ENCODE peak calls at places on chromosome 17, in nine cellular contexts. One of them, this sample, is unnamed.

GRCh38 chr17:38674013-38674748 is 576 bp downstream of the EPOP start:
- DNase-seq in HCT116: no peak
- DNase-seq in hepatocyte: peak; percentile 48
- DNase-seq in PC-9: no peak
- DNase-seq in OCI-LY7: peak; percentile 56
- DNase-seq in SK-N-SH: peak; percentile 81
- DNase-seq in GM23248: peak; percentile 59
- DNase-seq in PC-3: no peak
- DNase-seq in GM23338: peak; percentile 53
- DNase-seq in this sample: peak; percentile 71

GRCh38 chr17:38562215-38562569 is 43.6 kb downstream of the SRCIN1 start:
- DNase-seq in HCT116: no peak
- DNase-seq in hepatocyte: no peak
- DNase-seq in PC-9: no peak
- DNase-seq in OCI-LY7: no peak
- DNase-seq in SK-N-SH: no peak
- DNase-seq in GM23248: no peak
- DNase-seq in PC-3: no peak
- DNase-seq in GM23338: no peak
- DNase-seq in this sample: no peak

GRCh38 chr17:64641499-64641898 is 20.6 kb downstream of the SMURF2 start:
- DNase-seq in HCT116: no peak
- DNase-seq in hepatocyte: peak; percentile 55
- DNase-seq in PC-9: no peak
- DNase-seq in OCI-LY7: no peak
- DNase-seq in SK-N-SH: peak; percentile 75
- DNase-seq in GM23248: peak; percentile 94
- DNase-seq in PC-3: peak; percentile 68
- DNase-seq in GM23338: no peak
- DNase-seq in this sample: no peak

GRCh38 chr17:1929896-1930750 is 95.0 kb downstream of the RTN4RL1 start:
- DNase-seq in HCT116: no peak
- DNase-seq in hepatocyte: no peak
- DNase-seq in PC-9: no peak
- DNase-seq in OCI-LY7: no peak
- DNase-seq in SK-N-SH: no peak
- DNase-seq in GM23248: no peak
- DNase-seq in PC-3: no peak
- DNase-seq in GM23338: no peak
- DNase-seq in this sample: no peak

GRCh38 chr17:77332981-77333685 is 192.4 kb downstream of the SEC14L1 start:
- DNase-seq in HCT116: no peak
- DNase-seq in hepatocyte: no peak
- DNase-seq in PC-9: peak; percentile 70
- DNase-seq in OCI-LY7: peak; percentile 63
- DNase-seq in SK-N-SH: no peak
- DNase-seq in GM23248: peak; percentile 97
- DNase-seq in PC-3: peak; percentile 93
- DNase-seq in GM23338: no peak
- DNase-seq in this sample: no peak

GRCh38 chr17:81583589-81584337 is 31.6 kb upstream of the FAAP100 start:
- DNase-seq in HCT116: no peak
- DNase-seq in hepatocyte: no peak
- DNase-seq in PC-9: no peak
- DNase-seq in OCI-LY7: no peak
- DNase-seq in SK-N-SH: no peak
- DNase-seq in GM23248: no peak
- DNase-seq in PC-3: peak; percentile 86
- DNase-seq in GM23338: no peak
- DNase-seq in this sample: no peak

GRCh38 chr17:49830605-49831004 is 17.3 kb downstream of the TAC4 start:
- DNase-seq in HCT116: no peak
- DNase-seq in hepatocyte: no peak
- DNase-seq in PC-9: no peak
- DNase-seq in OCI-LY7: no peak
- DNase-seq in SK-N-SH: no peak
- DNase-seq in GM23248: no peak
- DNase-seq in PC-3: peak; percentile 47
- DNase-seq in GM23338: no peak
- DNase-seq in this sample: no peak

GRCh38 chr17:31877911-31878702 is 19.1 kb upstream of the COPRS start:
- DNase-seq in HCT116: no peak
- DNase-seq in hepatocyte: no peak
- DNase-seq in PC-9: no peak
- DNase-seq in OCI-LY7: no peak
- DNase-seq in SK-N-SH: no peak
- DNase-seq in GM23248: no peak
- DNase-seq in PC-3: no peak
- DNase-seq in GM23338: no peak
- DNase-seq in this sample: peak; percentile 17

GRCh38 chr17:42421479-42422332 is 1.4 kb downstream of the CAVIN1 start:
- DNase-seq in HCT116: no peak
- DNase-seq in hepatocyte: peak; percentile 68
- DNase-seq in PC-9: no peak
- DNase-seq in OCI-LY7: no peak
- DNase-seq in SK-N-SH: peak; percentile 61
- DNase-seq in GM23248: peak; percentile 90
- DNase-seq in PC-3: no peak
- DNase-seq in GM23338: peak; percentile 55
- DNase-seq in this sample: no peak

GRCh38 chr17:73681946-73682345 is 37.7 kb upstream of the SDK2 start:
- DNase-seq in HCT116: no peak
- DNase-seq in hepatocyte: no peak
- DNase-seq in PC-9: no peak
- DNase-seq in OCI-LY7: no peak
- DNase-seq in SK-N-SH: no peak
- DNase-seq in GM23248: no peak
- DNase-seq in PC-3: no peak
- DNase-seq in GM23338: no peak
- DNase-seq in this sample: no peak

DNA sequence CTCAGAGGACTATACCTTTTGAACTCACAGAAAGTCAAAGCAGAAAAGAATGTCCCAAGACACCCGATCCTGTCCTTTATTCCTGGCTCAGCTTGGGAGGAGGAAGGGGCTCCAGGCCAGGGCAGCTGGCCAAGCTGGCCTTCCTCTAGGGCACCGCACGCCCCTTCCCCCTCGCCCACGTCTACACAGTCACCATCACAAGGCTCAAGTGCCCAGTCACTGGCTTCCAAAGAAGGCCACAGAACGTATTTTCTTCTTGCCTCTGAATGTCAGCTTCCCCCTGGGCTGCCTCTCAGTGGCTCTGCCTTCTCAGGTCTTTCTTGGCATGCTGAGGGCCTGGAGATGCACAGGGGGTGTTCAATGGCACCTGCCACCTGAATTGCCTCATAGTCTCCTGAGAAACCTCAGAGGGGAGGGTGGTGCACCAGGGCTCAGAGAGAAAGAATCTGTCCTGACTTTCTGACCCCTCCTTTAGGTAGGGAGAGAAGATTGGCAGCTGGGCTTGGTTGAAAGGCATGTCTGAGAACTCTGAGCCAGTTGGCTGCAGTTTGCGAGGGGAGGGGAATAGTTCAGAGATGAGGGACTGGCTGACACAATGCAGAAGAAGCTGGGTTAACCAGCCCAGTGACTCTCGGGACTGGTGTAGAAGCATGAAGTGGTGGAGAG is 2.1 kb downstream of the DHRS11 start:
- DNase-seq in HCT116: no peak
- DNase-seq in hepatocyte: peak; percentile 34
- DNase-seq in PC-9: peak; percentile 87
- DNase-seq in OCI-LY7: no peak
- DNase-seq in SK-N-SH: no peak
- DNase-seq in GM23248: no peak
- DNase-seq in PC-3: peak; percentile 6
- DNase-seq in GM23338: no peak
- DNase-seq in this sample: no peak
- H3K27ac ChIP-seq in HCT116: no peak overlapping the region
- H3K27ac ChIP-seq in hepatocyte: peak overlapping the region; percentile 94
- H3K27ac ChIP-seq in PC-9: no peak overlapping the region
- H3K27ac ChIP-seq in OCI-LY7: no peak overlapping the region
- H3K27ac ChIP-seq in SK-N-SH: no peak overlapping the region
- H3K27ac ChIP-seq in GM23248: no peak overlapping the region
- H3K27ac ChIP-seq in PC-3: no peak overlapping the region
- H3K27ac ChIP-seq in GM23338: no peak overlapping the region
- H3K27ac ChIP-seq in this sample: no peak overlapping the region

GRCh38 chr17:7629939-7630571 is at the start of gene SHBG:
- DNase-seq in HCT116: no peak
- DNase-seq in hepatocyte: peak; percentile 50
- DNase-seq in PC-9: no peak
- DNase-seq in OCI-LY7: no peak
- DNase-seq in SK-N-SH: no peak
- DNase-seq in GM23248: no peak
- DNase-seq in PC-3: no peak
- DNase-seq in GM23338: no peak
- DNase-seq in this sample: no peak

GRCh38 chr17:7634384-7634783 is 4.4 kb downstream of the SHBG start:
- DNase-seq in HCT116: no peak
- DNase-seq in hepatocyte: peak; percentile 72
- DNase-seq in PC-9: no peak
- DNase-seq in OCI-LY7: no peak
- DNase-seq in SK-N-SH: peak; percentile 89
- DNase-seq in GM23248: peak; percentile 54
- DNase-seq in PC-3: peak; percentile 38
- DNase-seq in GM23338: peak; percentile 91
- DNase-seq in this sample: peak; percentile 63

GRCh38 chr17:7631398-7632380 is 1.8 kb downstream of the SHBG start:
- DNase-seq in HCT116: no peak
- DNase-seq in hepatocyte: no peak
- DNase-seq in PC-9: no peak
- DNase-seq in OCI-LY7: no peak
- DNase-seq in SK-N-SH: peak; percentile 62
- DNase-seq in GM23248: no peak
- DNase-seq in PC-3: no peak
- DNase-seq in GM23338: no peak
- DNase-seq in this sample: no peak

GRCh38 chr17:7633093-7633492 is 3.2 kb downstream of the SHBG start:
- DNase-seq in HCT116: no peak
- DNase-seq in hepatocyte: no peak
- DNase-seq in PC-9: no peak
- DNase-seq in OCI-LY7: no peak
- DNase-seq in SK-N-SH: no peak
- DNase-seq in GM23248: no peak
- DNase-seq in PC-3: no peak
- DNase-seq in GM23338: peak; percentile 51
- DNase-seq in this sample: peak; percentile 52

DNA sequence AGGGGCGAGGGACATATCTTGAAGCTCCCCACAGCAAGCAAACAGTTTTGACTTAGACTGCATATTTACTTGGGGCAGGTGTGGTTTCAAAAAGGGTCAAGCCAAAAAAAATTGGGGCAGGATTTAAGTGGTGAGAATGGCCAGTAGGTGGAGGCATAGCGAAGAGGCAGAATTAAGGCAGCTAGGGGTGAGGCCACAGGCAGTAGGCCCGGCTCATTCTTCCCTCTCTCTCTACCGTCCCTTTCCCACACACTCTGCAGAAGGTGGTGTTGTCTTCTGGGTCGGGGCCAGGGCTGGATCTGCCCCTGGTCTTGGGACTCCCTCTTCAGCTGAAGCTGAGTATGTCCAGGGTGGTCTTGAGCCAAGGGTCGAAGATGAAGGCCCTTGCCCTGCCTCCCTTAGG is 2.6 kb downstream of the SHBG start:
- DNase-seq in HCT116: peak; percentile 54
- DNase-seq in hepatocyte: no peak
- DNase-seq in PC-9: no peak
- DNase-seq in OCI-LY7: peak; percentile 62
- DNase-seq in SK-N-SH: no peak
- DNase-seq in GM23248: peak; percentile 79
- DNase-seq in PC-3: peak; percentile 58
- DNase-seq in GM23338: peak; percentile 86
- DNase-seq in this sample: peak; percentile 91
- H3K9me2 ChIP-seq in HCT116: no peaks in the 10 kb centered on the region
- H3K9me2 ChIP-seq in hepatocyte: no peaks in the 10 kb centered on the region
- H3K9me2 ChIP-seq in PC-9: no peaks in the 10 kb centered on the region
- H3K9me2 ChIP-seq in OCI-LY7: no peaks in the 10 kb centered on the region
- H3K9me2 ChIP-seq in SK-N-SH: no peaks in the 10 kb centered on the region
- H3K9me2 ChIP-seq in GM23248: no peaks in the 10 kb centered on the region
- H3K9me2 ChIP-seq in PC-3: no peaks in the 10 kb centered on the region
- H3K9me2 ChIP-seq in GM23338: no peaks in the 10 kb centered on the region
- H3K9me2 ChIP-seq in this sample: no peaks in the 10 kb centered on the region

GRCh38 chr17:17306181-17306580 is 3.0 kb downstream of the NT5M start:
- DNase-seq in HCT116: no peak
- DNase-seq in hepatocyte: no peak
- DNase-seq in PC-9: no peak
- DNase-seq in OCI-LY7: no peak
- DNase-seq in SK-N-SH: no peak
- DNase-seq in GM23248: no peak
- DNase-seq in PC-3: no peak
- DNase-seq in GM23338: no peak
- DNase-seq in this sample: no peak
- H3K27ac ChIP-seq in HCT116: no peak overlapping the region
- H3K27ac ChIP-seq in hepatocyte: no peak overlapping the region
- H3K27ac ChIP-seq in PC-9: no peak overlapping the region
- H3K27ac ChIP-seq in OCI-LY7: peak overlapping the region; percentile 77
- H3K27ac ChIP-seq in SK-N-SH: no peak overlapping the region
- H3K27ac ChIP-seq in GM23248: no peak overlapping the region
- H3K27ac ChIP-seq in PC-3: no peak overlapping the region
- H3K27ac ChIP-seq in GM23338: no peak overlapping the region
- H3K27ac ChIP-seq in this sample: no peak overlapping the region

DNA sequence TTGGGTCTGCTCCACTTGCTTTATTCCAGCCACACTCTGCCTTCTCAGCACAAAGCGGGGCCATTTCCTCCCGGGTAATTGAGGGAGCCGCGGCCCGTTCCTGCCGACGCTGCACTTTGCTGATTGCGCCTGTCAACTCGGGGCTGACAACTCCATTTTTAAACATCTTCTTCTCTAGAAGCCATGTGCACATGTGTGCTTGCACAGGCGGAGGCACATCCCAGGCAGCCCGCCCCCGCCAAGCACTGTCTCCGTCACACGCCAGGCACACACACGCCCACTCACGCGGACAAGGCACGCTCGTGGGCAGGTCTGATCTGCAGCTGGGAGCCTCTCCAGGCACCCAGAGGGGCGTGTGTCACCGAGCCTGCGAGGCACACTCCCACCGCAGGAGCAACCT is 63.2 kb downstream of the ENGASE start:
- DNase-seq in HCT116: no peak
- DNase-seq in hepatocyte: no peak
- DNase-seq in PC-9: no peak
- DNase-seq in OCI-LY7: no peak
- DNase-seq in SK-N-SH: peak; percentile 68
- DNase-seq in GM23248: peak; percentile 20
- DNase-seq in PC-3: no peak
- DNase-seq in GM23338: no peak
- DNase-seq in this sample: no peak
- H3K9me2 ChIP-seq in HCT116: no peaks in the 10 kb centered on the region
- H3K9me2 ChIP-seq in hepatocyte: no peaks in the 10 kb centered on the region
- H3K9me2 ChIP-seq in PC-9: no peaks in the 10 kb centered on the region
- H3K9me2 ChIP-seq in OCI-LY7: no peaks in the 10 kb centered on the region
- H3K9me2 ChIP-seq in SK-N-SH: no peaks in the 10 kb centered on the region
- H3K9me2 ChIP-seq in GM23248: no peaks in the 10 kb centered on the region
- H3K9me2 ChIP-seq in PC-3: no peaks in the 10 kb centered on the region
- H3K9me2 ChIP-seq in GM23338: no peaks in the 10 kb centered on the region
- H3K9me2 ChIP-seq in this sample: no peaks in the 10 kb centered on the region

GRCh38 chr17:39929657-39930407 is 2.3 kb downstream of the LRRC3C start:
- DNase-seq in HCT116: no peak
- DNase-seq in hepatocyte: no peak
- DNase-seq in PC-9: peak; percentile 93
- DNase-seq in OCI-LY7: no peak
- DNase-seq in SK-N-SH: no peak
- DNase-seq in GM23248: peak; percentile 82
- DNase-seq in PC-3: peak; percentile 80
- DNase-seq in GM23338: no peak
- DNase-seq in this sample: no peak
- H3K27ac ChIP-seq in HCT116: peak overlapping the region; percentile 87
- H3K27ac ChIP-seq in hepatocyte: peak overlapping the region; percentile 94
- H3K27ac ChIP-seq in PC-9: peak overlapping the region; percentile 89
- H3K27ac ChIP-seq in OCI-LY7: no peak overlapping the region
- H3K27ac ChIP-seq in SK-N-SH: peak overlapping the region; percentile 34
- H3K27ac ChIP-seq in GM23248: peak overlapping the region; percentile 93
- H3K27ac ChIP-seq in PC-3: peak overlapping the region; percentile 72
- H3K27ac ChIP-seq in GM23338: no peak overlapping the region
- H3K27ac ChIP-seq in this sample: no peak overlapping the region

This sample was measured in Karpas-422.